ENCODE peak calls at places on chromosomes 11 and 22, in eight cellular contexts. J, Y, V, R, L, K, D and I are unnamed samples.
A peak's percentile ranks its signal among the peaks of the same experiment; 100 is the strongest.

GRCh38 chr11:62142921-62143320 is 19.1 kb downstream of the INCENP start:
- DNase-seq in J (no peak), Y (no peak), V (no peak), R (no peak), L (no peak), K (no peak), D (no peak), I (no peak)

GRCh38 chr22:33984741-33985287 is 64.5 kb upstream of the LARGE1 start:
- DNase-seq in J (no peak), Y (no peak), V (no peak), R (no peak), L (no peak), K (no peak), D (no peak), I (no peak)

GRCh38 chr22:20111045-20111688 is 4.7 kb upstream of the RANBP1 start:
- DNase-seq in J (no peak), Y (peak; percentile 40), V (no peak), R (peak; percentile 27), L (peak; percentile 5), K (no peak), D (no peak), I (no peak)

GRCh38 chr11:108117746-108118371 is 3.5 kb upstream of the ACAT1 start:
- DNase-seq in J (peak; percentile 44), Y (no peak), V (peak; percentile 34), R (peak; percentile 58), L (peak; percentile 33), K (no peak), D (no peak), I (peak; percentile 34)

GRCh38 chr22:27905638-27906037 is 13.4 kb downstream of the PITPNB start:
- DNase-seq in J (no peak), Y (no peak), V (no peak), R (no peak), L (no peak), K (no peak), D (no peak), I (no peak)

GRCh38 chr11:9680028-9680427 is 16.2 kb downstream of the SWAP70 start:
- DNase-seq in J (no peak), Y (no peak), V (no peak), R (no peak), L (no peak), K (no peak), D (no peak), I (no peak)

GRCh38 chr11:45332486-45332934 is 46.4 kb upstream of the SYT13 start:
- DNase-seq in J (peak; percentile 36), Y (no peak), V (no peak), R (peak; percentile 52), L (peak; percentile 48), K (peak; percentile 46), D (no peak), I (no peak)

GRCh38 chr11:14906614-14907392 is 14.8 kb upstream of the CYP2R1 start:
- DNase-seq in J (no peak), Y (no peak), V (no peak), R (no peak), L (no peak), K (no peak), D (no peak), I (no peak)

GRCh38 chr11:119332111-119332765 is 2.1 kb upstream of the RNF26 start:
- DNase-seq in J (no peak), Y (no peak), V (no peak), R (no peak), L (no peak), K (no peak), D (no peak), I (no peak)

GRCh38 chr11:94025695-94026394 is 4.7 kb downstream of the HEPHL1 start:
- DNase-seq in J (no peak), Y (no peak), V (no peak), R (no peak), L (no peak), K (no peak), D (no peak), I (no peak)

GRCh38 chr11:71336176-71336995 is 84.0 kb upstream of the SHANK2 start:
- DNase-seq in J (no peak), Y (no peak), V (no peak), R (no peak), L (no peak), K (no peak), D (no peak), I (no peak)

GRCh38 chr22:27387561-27387960 is 414.0 kb downstream of the MN1 start:
- DNase-seq in J (no peak), Y (no peak), V (no peak), R (no peak), L (no peak), K (no peak), D (no peak), I (no peak)

GRCh38 chr11:89267660-89268302 is 90.1 kb downstream of the TYR start:
- DNase-seq in J (no peak), Y (no peak), V (no peak), R (no peak), L (no peak), K (no peak), D (no peak), I (no peak)

GRCh38 chr11:126930100-126930841 is 70.3 kb downstream of the KIRREL3 start:
- DNase-seq in J (no peak), Y (no peak), V (no peak), R (no peak), L (peak; percentile 86), K (no peak), D (no peak), I (no peak)

GRCh38 chr22:22109693-22110466 is 127.3 kb upstream of the TOP3B start:
- DNase-seq in J (no peak), Y (peak; percentile 21), V (no peak), R (no peak), L (no peak), K (no peak), D (no peak), I (no peak)

GRCh38 chr11:46697303-46697702 is 3.1 kb downstream of the ARHGAP1 start:
- DNase-seq in J (no peak), Y (no peak), V (no peak), R (no peak), L (no peak), K (no peak), D (no peak), I (no peak)

GRCh38 chr11:19242184-19242932 is 1.6 kb upstream of the E2F8 start:
- DNase-seq in J (peak; percentile 19), Y (no peak), V (no peak), R (no peak), L (no peak), K (no peak), D (no peak), I (no peak)

GRCh38 chr22:32874330-32874729 is 72.8 kb downstream of the TIMP3 start:
- DNase-seq in J (no peak), Y (no peak), V (no peak), R (no peak), L (no peak), K (no peak), D (no peak), I (no peak)

GRCh38 chr11:36345084-36345511 is 49.0 kb downstream of the PRR5L start:
- DNase-seq in J (no peak), Y (no peak), V (no peak), R (no peak), L (no peak), K (no peak), D (no peak), I (no peak)

GRCh38 chr11:57354699-57355098 is 16.5 kb downstream of the P2RX3 start:
- DNase-seq in J (no peak), Y (no peak), V (no peak), R (no peak), L (no peak), K (no peak), D (no peak), I (no peak)

GRCh38 chr11:67705264-67705663 is 30.8 kb upstream of the ALDH3B2 start:
- DNase-seq in J (no peak), Y (no peak), V (no peak), R (no peak), L (no peak), K (no peak), D (no peak), I (no peak)

GRCh38 chr11:60161107-60161506 is 21.8 kb downstream of the MS4A6A start:
- DNase-seq in J (no peak), Y (no peak), V (no peak), R (no peak), L (no peak), K (no peak), D (no peak), I (no peak)

GRCh38 chr11:1829039-1829820 is 5.6 kb upstream of the SYT8 start:
- DNase-seq in J (peak; percentile 76), Y (peak; percentile 58), V (no peak), R (peak; percentile 89), L (no peak), K (no peak), D (no peak), I (no peak)

GRCh38 chr22:36171941-36172340 is 11.4 kb upstream of the APOL3 start:
- DNase-seq in J (no peak), Y (no peak), V (no peak), R (no peak), L (no peak), K (no peak), D (no peak), I (no peak)

GRCh38 chr11:116857936-116858335 is 20.5 kb upstream of the APOA1 start:
- DNase-seq in J (no peak), Y (no peak), V (no peak), R (no peak), L (no peak), K (no peak), D (no peak), I (no peak)